ENCODE peak calls at places on chromosome 21, in five cellular contexts. One of them, this sample, is unnamed.

GRCh38 chr21:33975548-33976081 is 60.0 kb upstream of the ATP5PO start:
- DNase-seq in prostate gland: no peak
- DNase-seq in PC-3: peak; percentile 79
- DNase-seq in SK-N-SH: no peak
- DNase-seq in transverse colon: peak; percentile 25
- DNase-seq in this sample: peak; percentile 23

GRCh38 chr21:28336299-28336698 is 656.4 kb downstream of the LTN1 start:
- DNase-seq in prostate gland: peak; percentile 10
- DNase-seq in PC-3: peak; percentile 76
- DNase-seq in SK-N-SH: peak; percentile 22
- DNase-seq in transverse colon: no peak
- DNase-seq in this sample: no peak

GRCh38 chr21:30443226-30443625 is 3.2 kb downstream of the KRTAP15-1 start:
- DNase-seq in prostate gland: no peak
- DNase-seq in PC-3: no peak
- DNase-seq in SK-N-SH: no peak
- DNase-seq in transverse colon: no peak
- DNase-seq in this sample: no peak

GRCh38 chr21:17427831-17428483 is 84.9 kb upstream of the CXADR start:
- DNase-seq in prostate gland: no peak
- DNase-seq in PC-3: no peak
- DNase-seq in SK-N-SH: no peak
- DNase-seq in transverse colon: no peak
- DNase-seq in this sample: no peak

GRCh38 chr21:28538987-28539622 is 453.6 kb downstream of the LTN1 start:
- DNase-seq in prostate gland: no peak
- DNase-seq in PC-3: peak; percentile 96
- DNase-seq in SK-N-SH: no peak
- DNase-seq in transverse colon: no peak
- DNase-seq in this sample: no peak

GRCh38 chr21:39048574-39048973 is 134.7 kb downstream of the PSMG1 start:
- DNase-seq in prostate gland: no peak
- DNase-seq in PC-3: peak; percentile 75
- DNase-seq in SK-N-SH: no peak
- DNase-seq in transverse colon: no peak
- DNase-seq in this sample: no peak

GRCh38 chr21:18244721-18245486 is at the start of gene CHODL:
- DNase-seq in prostate gland: no peak
- DNase-seq in PC-3: no peak
- DNase-seq in SK-N-SH: peak; percentile 11
- DNase-seq in transverse colon: no peak
- DNase-seq in this sample: no peak

GRCh38 chr21:16608209-16608830 is 878.5 kb downstream of the USP25 start:
- DNase-seq in prostate gland: no peak
- DNase-seq in PC-3: peak; percentile 29
- DNase-seq in SK-N-SH: no peak
- DNase-seq in transverse colon: no peak
- DNase-seq in this sample: no peak

GRCh38 chr21:23725576-23725975 is 1881.7 kb downstream of the MRPL39 start:
- DNase-seq in prostate gland: no peak
- DNase-seq in PC-3: peak; percentile 18
- DNase-seq in SK-N-SH: no peak
- DNase-seq in transverse colon: no peak
- DNase-seq in this sample: no peak

GRCh38 chr21:38314534-38314933 is 57.7 kb downstream of the KCNJ15 start:
- DNase-seq in prostate gland: no peak
- DNase-seq in PC-3: no peak
- DNase-seq in SK-N-SH: no peak
- DNase-seq in transverse colon: no peak
- DNase-seq in this sample: no peak

GRCh38 chr21:33040215-33040614 is 14.5 kb downstream of the OLIG2 start:
- DNase-seq in prostate gland: no peak
- DNase-seq in PC-3: no peak
- DNase-seq in SK-N-SH: no peak
- DNase-seq in transverse colon: no peak
- DNase-seq in this sample: no peak

GRCh38 chr21:28253378-28253777 is 739.3 kb downstream of the LTN1 start:
- DNase-seq in prostate gland: no peak
- DNase-seq in PC-3: peak; percentile 62
- DNase-seq in SK-N-SH: no peak
- DNase-seq in transverse colon: no peak
- DNase-seq in this sample: no peak

GRCh38 chr21:46431884-46432488 is 26.7 kb upstream of the DIP2A start:
- DNase-seq in prostate gland: no peak
- DNase-seq in PC-3: no peak
- DNase-seq in SK-N-SH: no peak
- DNase-seq in transverse colon: no peak
- DNase-seq in this sample: no peak

GRCh38 chr21:17466166-17466565 is 46.7 kb upstream of the CXADR start:
- DNase-seq in prostate gland: no peak
- DNase-seq in PC-3: peak; percentile 36
- DNase-seq in SK-N-SH: no peak
- DNase-seq in transverse colon: peak; percentile 37
- DNase-seq in this sample: no peak

GRCh38 chr21:22993822-22994574 is 1995.8 kb downstream of the NCAM2 start:
- DNase-seq in prostate gland: no peak
- DNase-seq in PC-3: no peak
- DNase-seq in SK-N-SH: no peak
- DNase-seq in transverse colon: no peak
- DNase-seq in this sample: no peak

GRCh38 chr21:34807881-34808568 is 139.2 kb downstream of the CLIC6 start:
- DNase-seq in prostate gland: no peak
- DNase-seq in PC-3: peak; percentile 87
- DNase-seq in SK-N-SH: no peak
- DNase-seq in transverse colon: no peak
- DNase-seq in this sample: peak; percentile 28

GRCh38 chr21:43333301-43334062 is 93.4 kb downstream of the SIK1 start:
- DNase-seq in prostate gland: peak; percentile 90
- DNase-seq in PC-3: peak; percentile 95
- DNase-seq in SK-N-SH: no peak
- DNase-seq in transverse colon: no peak
- DNase-seq in this sample: no peak

GRCh38 chr21:15423676-15424445 is 305.9 kb upstream of the USP25 start:
- DNase-seq in prostate gland: no peak
- DNase-seq in PC-3: no peak
- DNase-seq in SK-N-SH: no peak
- DNase-seq in transverse colon: no peak
- DNase-seq in this sample: no peak

GRCh38 chr21:14452031-14452778 is 69.3 kb upstream of the HSPA13 start:
- DNase-seq in prostate gland: no peak
- DNase-seq in PC-3: no peak
- DNase-seq in SK-N-SH: no peak
- DNase-seq in transverse colon: no peak
- DNase-seq in this sample: no peak

GRCh38 chr21:33643658-33644311 is 1.5 kb downstream of the ITSN1 start:
- DNase-seq in prostate gland: no peak
- DNase-seq in PC-3: peak; percentile 22
- DNase-seq in SK-N-SH: peak; percentile 38
- DNase-seq in transverse colon: no peak
- DNase-seq in this sample: no peak

GRCh38 chr21:28754127-28754611 is 238.5 kb downstream of the LTN1 start:
- DNase-seq in prostate gland: peak; percentile 31
- DNase-seq in PC-3: no peak
- DNase-seq in SK-N-SH: no peak
- DNase-seq in transverse colon: peak; percentile 8
- DNase-seq in this sample: no peak

GRCh38 chr21:32771134-32771523 is 426 bp downstream of the PAXBP1 start:
- DNase-seq in prostate gland: peak; percentile 30
- DNase-seq in PC-3: peak; percentile 50
- DNase-seq in SK-N-SH: peak; percentile 80
- DNase-seq in transverse colon: peak; percentile 61
- DNase-seq in this sample: no peak

GRCh38 chr21:30515681-30516080 is 13.7 kb upstream of the KRTAP19-5 start:
- DNase-seq in prostate gland: no peak
- DNase-seq in PC-3: no peak
- DNase-seq in SK-N-SH: no peak
- DNase-seq in transverse colon: no peak
- DNase-seq in this sample: no peak

GRCh38 chr21:17900990-17901385 is 81.8 kb upstream of the C21orf91 start:
- DNase-seq in prostate gland: no peak
- DNase-seq in PC-3: no peak
- DNase-seq in SK-N-SH: no peak
- DNase-seq in transverse colon: no peak
- DNase-seq in this sample: no peak

GRCh38 chr21:43717166-43717853 is 1.6 kb upstream of the PDXK start:
- DNase-seq in prostate gland: no peak
- DNase-seq in PC-3: no peak
- DNase-seq in SK-N-SH: no peak
- DNase-seq in transverse colon: no peak
- DNase-seq in this sample: no peak

GRCh38 chr21:38631676-38632075 is 133.4 kb upstream of the ERG start:
- DNase-seq in prostate gland: no peak
- DNase-seq in PC-3: no peak
- DNase-seq in SK-N-SH: no peak
- DNase-seq in transverse colon: no peak
- DNase-seq in this sample: no peak

GRCh38 chr21:29124645-29125044 is 5.8 kb upstream of the MAP3K7CL start:
- DNase-seq in prostate gland: no peak
- DNase-seq in PC-3: no peak
- DNase-seq in SK-N-SH: no peak
- DNase-seq in transverse colon: no peak
- DNase-seq in this sample: no peak

GRCh38 chr21:46622226-46622625 is 13.2 kb upstream of the PRMT2 start:
- DNase-seq in prostate gland: no peak
- DNase-seq in PC-3: no peak
- DNase-seq in SK-N-SH: no peak
- DNase-seq in transverse colon: peak; percentile 27
- DNase-seq in this sample: peak; percentile 76

GRCh38 chr21:30382201-30382600 is 10.1 kb upstream of the KRTAP13-2 start:
- DNase-seq in prostate gland: no peak
- DNase-seq in PC-3: no peak
- DNase-seq in SK-N-SH: no peak
- DNase-seq in transverse colon: no peak
- DNase-seq in this sample: no peak

GRCh38 chr21:35254006-35254751 is 205.1 kb upstream of the RUNX1 start:
- DNase-seq in prostate gland: peak; percentile 73
- DNase-seq in PC-3: peak; percentile 68
- DNase-seq in SK-N-SH: no peak
- DNase-seq in transverse colon: peak; percentile 44
- DNase-seq in this sample: no peak

GRCh38 chr21:40053007-40053406 is 185.8 kb downstream of the PCP4 start:
- DNase-seq in prostate gland: peak; percentile 74
- DNase-seq in PC-3: no peak
- DNase-seq in SK-N-SH: peak; percentile 32
- DNase-seq in transverse colon: peak; percentile 13
- DNase-seq in this sample: no peak

GRCh38 chr21:37758997-37759396 is 157.3 kb downstream of the KCNJ6 start:
- DNase-seq in prostate gland: peak; percentile 28
- DNase-seq in PC-3: peak; percentile 53
- DNase-seq in SK-N-SH: peak; percentile 36
- DNase-seq in transverse colon: peak; percentile 42
- DNase-seq in this sample: no peak

GRCh38 chr21:32334980-32335471 is 36.4 kb downstream of the MRAP start:
- DNase-seq in prostate gland: no peak
- DNase-seq in PC-3: no peak
- DNase-seq in SK-N-SH: no peak
- DNase-seq in transverse colon: no peak
- DNase-seq in this sample: no peak

GRCh38 chr21:42983102-42983501 is 8.7 kb downstream of the PKNOX1 start:
- DNase-seq in prostate gland: no peak
- DNase-seq in PC-3: peak; percentile 26
- DNase-seq in SK-N-SH: no peak
- DNase-seq in transverse colon: no peak
- DNase-seq in this sample: no peak

GRCh38 chr21:41766883-41767605 is at the start of gene RIPK4:
- DNase-seq in prostate gland: peak; percentile 90
- DNase-seq in PC-3: peak; percentile 97
- DNase-seq in SK-N-SH: peak; percentile 73
- DNase-seq in transverse colon: peak; percentile 89
- DNase-seq in this sample: peak; percentile 39

GRCh38 chr21:41763996-41764395 is 2.9 kb downstream of the RIPK4 start:
- DNase-seq in prostate gland: no peak
- DNase-seq in PC-3: no peak
- DNase-seq in SK-N-SH: no peak
- DNase-seq in transverse colon: no peak
- DNase-seq in this sample: no peak

GRCh38 chr21:41764558-41765392 is 2.1 kb downstream of the RIPK4 start:
- DNase-seq in prostate gland: no peak
- DNase-seq in PC-3: peak; percentile 40
- DNase-seq in SK-N-SH: no peak
- DNase-seq in transverse colon: no peak
- DNase-seq in this sample: no peak

GRCh38 chr21:41766051-41766882 is 585 bp downstream of the RIPK4 start:
- DNase-seq in prostate gland: no peak
- DNase-seq in PC-3: no peak
- DNase-seq in SK-N-SH: no peak
- DNase-seq in transverse colon: no peak
- DNase-seq in this sample: no peak

GRCh38 chr21:41765393-41765950 is 1.4 kb downstream of the RIPK4 start:
- DNase-seq in prostate gland: no peak
- DNase-seq in PC-3: no peak
- DNase-seq in SK-N-SH: no peak
- DNase-seq in transverse colon: no peak
- DNase-seq in this sample: no peak
- H3K4me3 ChIP-seq in prostate gland: peak overlapping the region; percentile 70
- H3K4me3 ChIP-seq in PC-3: peak overlapping the region; percentile 94
- H3K4me3 ChIP-seq in SK-N-SH: no peak overlapping the region
- H3K4me3 ChIP-seq in transverse colon: peak overlapping the region; percentile 60
- H3K4me3 ChIP-seq in this sample: no peak overlapping the region

GRCh38 chr21:45362077-45362747 is 42.8 kb upstream of the COL18A1 start:
- DNase-seq in prostate gland: no peak
- DNase-seq in PC-3: no peak
- DNase-seq in SK-N-SH: no peak
- DNase-seq in transverse colon: no peak
- DNase-seq in this sample: no peak

GRCh38 chr21:45359451-45360217 is 45.3 kb upstream of the COL18A1 start:
- DNase-seq in prostate gland: no peak
- DNase-seq in PC-3: no peak
- DNase-seq in SK-N-SH: no peak
- DNase-seq in transverse colon: no peak
- DNase-seq in this sample: no peak

GRCh38 chr21:45358711-45359310 is 46.2 kb upstream of the COL18A1 start:
- DNase-seq in prostate gland: no peak
- DNase-seq in PC-3: no peak
- DNase-seq in SK-N-SH: no peak
- DNase-seq in transverse colon: no peak
- DNase-seq in this sample: no peak

GRCh38 chr21:45362748-45363145 is 42.2 kb upstream of the COL18A1 start:
- DNase-seq in prostate gland: no peak
- DNase-seq in PC-3: no peak
- DNase-seq in SK-N-SH: no peak
- DNase-seq in transverse colon: no peak
- DNase-seq in this sample: no peak

GRCh38 chr21:45361033-45361997 is 43.6 kb upstream of the COL18A1 start:
- DNase-seq in prostate gland: no peak
- DNase-seq in PC-3: no peak
- DNase-seq in SK-N-SH: no peak
- DNase-seq in transverse colon: no peak
- DNase-seq in this sample: no peak
- H3K27ac ChIP-seq in prostate gland: no peak overlapping the region
- H3K27ac ChIP-seq in PC-3: no peak overlapping the region
- H3K27ac ChIP-seq in SK-N-SH: peak overlapping the region; percentile 40
- H3K27ac ChIP-seq in transverse colon: no peak overlapping the region
- H3K27ac ChIP-seq in this sample: no peak overlapping the region

GRCh38 chr21:26550357-26550756 is 22.7 kb downstream of the CYYR1 start:
- DNase-seq in prostate gland: no peak
- DNase-seq in PC-3: no peak
- DNase-seq in SK-N-SH: no peak
- DNase-seq in transverse colon: no peak
- DNase-seq in this sample: no peak
- H3K4me3 ChIP-seq in prostate gland: no peak overlapping the region
- H3K4me3 ChIP-seq in PC-3: no peak overlapping the region
- H3K4me3 ChIP-seq in SK-N-SH: no peak overlapping the region
- H3K4me3 ChIP-seq in transverse colon: no peak overlapping the region
- H3K4me3 ChIP-seq in this sample: no peak overlapping the region

GRCh38 chr21:7917729-7918128 is 2603.7 kb upstream of the TPTE start:
- DNase-seq in prostate gland: no peak
- DNase-seq in PC-3: no peak
- DNase-seq in SK-N-SH: no peak
- DNase-seq in transverse colon: no peak
- DNase-seq in this sample: no peak
- H3K27ac ChIP-seq in prostate gland: no peak overlapping the region
- H3K27ac ChIP-seq in PC-3: no peak overlapping the region
- H3K27ac ChIP-seq in SK-N-SH: no peak overlapping the region
- H3K27ac ChIP-seq in transverse colon: no peak overlapping the region
- H3K27ac ChIP-seq in this sample: no peak overlapping the region